ENCODE peak calls at places on chromosomes 1 and 21, in nine cellular contexts. One of them, this sample, is unnamed.

GRCh38 chr21:20875741-20876140 is 122.5 kb upstream of the NCAM2 start:
- DNase-seq in CD8-positive, alpha-beta T cell: no peak
- DNase-seq in prostate gland: no peak
- DNase-seq in ascending aorta: no peak
- DNase-seq in BJ: no peak
- DNase-seq in CD8-positive, alpha-beta memory T cell: no peak
- DNase-seq in heart right ventricle: no peak
- DNase-seq in colonic mucosa: no peak
- DNase-seq in psoas muscle: no peak
- DNase-seq in this sample: no peak

GRCh38 chr1:174775621-174776020 is 224.1 kb upstream of the CACYBP start:
- DNase-seq in CD8-positive, alpha-beta T cell: no peak
- DNase-seq in prostate gland: no peak
- DNase-seq in ascending aorta: no peak
- DNase-seq in BJ: peak; percentile 9
- DNase-seq in CD8-positive, alpha-beta memory T cell: no peak
- DNase-seq in heart right ventricle: no peak
- DNase-seq in colonic mucosa: no peak
- DNase-seq in psoas muscle: no peak
- DNase-seq in this sample: no peak

GRCh38 chr1:94731891-94732290 is 88.3 kb upstream of the SLC44A3 start:
- DNase-seq in CD8-positive, alpha-beta T cell: no peak
- DNase-seq in prostate gland: no peak
- DNase-seq in ascending aorta: no peak
- DNase-seq in BJ: no peak
- DNase-seq in CD8-positive, alpha-beta memory T cell: no peak
- DNase-seq in heart right ventricle: no peak
- DNase-seq in colonic mucosa: no peak
- DNase-seq in psoas muscle: no peak
- DNase-seq in this sample: no peak

GRCh38 chr1:67261646-67262045 is 46.0 kb upstream of the IL12RB2 start:
- DNase-seq in CD8-positive, alpha-beta T cell: peak; percentile 33
- DNase-seq in prostate gland: no peak
- DNase-seq in ascending aorta: no peak
- DNase-seq in BJ: no peak
- DNase-seq in CD8-positive, alpha-beta memory T cell: peak; percentile 56
- DNase-seq in heart right ventricle: no peak
- DNase-seq in colonic mucosa: no peak
- DNase-seq in psoas muscle: no peak
- DNase-seq in this sample: no peak

GRCh38 chr1:41629571-41629970 is 145.1 kb upstream of the EDN2 start:
- DNase-seq in CD8-positive, alpha-beta T cell: no peak
- DNase-seq in prostate gland: no peak
- DNase-seq in ascending aorta: no peak
- DNase-seq in BJ: no peak
- DNase-seq in CD8-positive, alpha-beta memory T cell: no peak
- DNase-seq in heart right ventricle: no peak
- DNase-seq in colonic mucosa: no peak
- DNase-seq in psoas muscle: no peak
- DNase-seq in this sample: no peak

GRCh38 chr1:162357681-162358266 is 18.9 kb downstream of the SPATA46 start:
- DNase-seq in CD8-positive, alpha-beta T cell: no peak
- DNase-seq in prostate gland: no peak
- DNase-seq in ascending aorta: no peak
- DNase-seq in BJ: no peak
- DNase-seq in CD8-positive, alpha-beta memory T cell: no peak
- DNase-seq in heart right ventricle: no peak
- DNase-seq in colonic mucosa: peak; percentile 57
- DNase-seq in psoas muscle: no peak
- DNase-seq in this sample: no peak

GRCh38 chr21:42526379-42526727 is 12.7 kb downstream of the SLC37A1 start:
- DNase-seq in CD8-positive, alpha-beta T cell: no peak
- DNase-seq in prostate gland: no peak
- DNase-seq in ascending aorta: no peak
- DNase-seq in BJ: no peak
- DNase-seq in CD8-positive, alpha-beta memory T cell: no peak
- DNase-seq in heart right ventricle: peak; percentile 64
- DNase-seq in colonic mucosa: peak; percentile 93
- DNase-seq in psoas muscle: no peak
- DNase-seq in this sample: peak; percentile 39

GRCh38 chr1:54791880-54792522 is 9.1 kb downstream of the TTC22 start:
- DNase-seq in CD8-positive, alpha-beta T cell: peak; percentile 24
- DNase-seq in prostate gland: no peak
- DNase-seq in ascending aorta: no peak
- DNase-seq in BJ: no peak
- DNase-seq in CD8-positive, alpha-beta memory T cell: no peak
- DNase-seq in heart right ventricle: no peak
- DNase-seq in colonic mucosa: peak; percentile 68
- DNase-seq in psoas muscle: no peak
- DNase-seq in this sample: no peak

GRCh38 chr1:180208264-180208663 is 21.8 kb upstream of the LHX4 start:
- DNase-seq in CD8-positive, alpha-beta T cell: no peak
- DNase-seq in prostate gland: no peak
- DNase-seq in ascending aorta: no peak
- DNase-seq in BJ: no peak
- DNase-seq in CD8-positive, alpha-beta memory T cell: no peak
- DNase-seq in heart right ventricle: no peak
- DNase-seq in colonic mucosa: no peak
- DNase-seq in psoas muscle: no peak
- DNase-seq in this sample: no peak

GRCh38 chr1:93842750-93843500 is 36.1 kb downstream of the DNTTIP2 start:
- DNase-seq in CD8-positive, alpha-beta T cell: no peak
- DNase-seq in prostate gland: no peak
- DNase-seq in ascending aorta: no peak
- DNase-seq in BJ: no peak
- DNase-seq in CD8-positive, alpha-beta memory T cell: no peak
- DNase-seq in heart right ventricle: no peak
- DNase-seq in colonic mucosa: no peak
- DNase-seq in psoas muscle: no peak
- DNase-seq in this sample: no peak

GRCh38 chr1:235864965-235865525 is 1.7 kb downstream of the LYST start:
- DNase-seq in CD8-positive, alpha-beta T cell: no peak
- DNase-seq in prostate gland: no peak
- DNase-seq in ascending aorta: no peak
- DNase-seq in BJ: no peak
- DNase-seq in CD8-positive, alpha-beta memory T cell: no peak
- DNase-seq in heart right ventricle: no peak
- DNase-seq in colonic mucosa: no peak
- DNase-seq in psoas muscle: no peak
- DNase-seq in this sample: no peak

GRCh38 chr1:214086945-214087344 is 99.2 kb downstream of the PROX1 start:
- DNase-seq in CD8-positive, alpha-beta T cell: no peak
- DNase-seq in prostate gland: no peak
- DNase-seq in ascending aorta: no peak
- DNase-seq in BJ: no peak
- DNase-seq in CD8-positive, alpha-beta memory T cell: no peak
- DNase-seq in heart right ventricle: no peak
- DNase-seq in colonic mucosa: no peak
- DNase-seq in psoas muscle: no peak
- DNase-seq in this sample: no peak
- H3K27me3 ChIP-seq in CD8-positive, alpha-beta T cell: no peaks in the 10 kb centered on the region
- H3K27me3 ChIP-seq in prostate gland: no peaks in the 10 kb centered on the region
- H3K27me3 ChIP-seq in ascending aorta: no peaks in the 10 kb centered on the region
- H3K27me3 ChIP-seq in BJ: no peaks in the 10 kb centered on the region
- H3K27me3 ChIP-seq in CD8-positive, alpha-beta memory T cell: no peaks in the 10 kb centered on the region
- H3K27me3 ChIP-seq in heart right ventricle: no peaks in the 10 kb centered on the region
- H3K27me3 ChIP-seq in colonic mucosa: no peaks in the 10 kb centered on the region
- H3K27me3 ChIP-seq in psoas muscle: no peaks in the 10 kb centered on the region
- H3K27me3 ChIP-seq in this sample: no peaks in the 10 kb centered on the region

GRCh38 chr1:110675060-110675791 is 486 bp upstream of the KCNA3 start:
- DNase-seq in CD8-positive, alpha-beta T cell: no peak
- DNase-seq in prostate gland: no peak
- DNase-seq in ascending aorta: no peak
- DNase-seq in BJ: no peak
- DNase-seq in CD8-positive, alpha-beta memory T cell: peak; percentile 7
- DNase-seq in heart right ventricle: peak; percentile 10
- DNase-seq in colonic mucosa: no peak
- DNase-seq in psoas muscle: no peak
- DNase-seq in this sample: no peak

GRCh38 chr1:110672753-110673108 is 2.0 kb downstream of the KCNA3 start:
- DNase-seq in CD8-positive, alpha-beta T cell: peak; percentile 47
- DNase-seq in prostate gland: no peak
- DNase-seq in ascending aorta: no peak
- DNase-seq in BJ: no peak
- DNase-seq in CD8-positive, alpha-beta memory T cell: peak; percentile 83
- DNase-seq in heart right ventricle: no peak
- DNase-seq in colonic mucosa: no peak
- DNase-seq in psoas muscle: no peak
- DNase-seq in this sample: no peak

GRCh38 chr1:110674337-110675059 is at the start of gene KCNA3:
- DNase-seq in CD8-positive, alpha-beta T cell: peak; percentile 73
- DNase-seq in prostate gland: no peak
- DNase-seq in ascending aorta: no peak
- DNase-seq in BJ: no peak
- DNase-seq in CD8-positive, alpha-beta memory T cell: peak; percentile 71
- DNase-seq in heart right ventricle: peak; percentile 38
- DNase-seq in colonic mucosa: peak; percentile 31
- DNase-seq in psoas muscle: peak; percentile 21
- DNase-seq in this sample: peak; percentile 19

GRCh38 chr1:110673197-110673701 is 1.5 kb downstream of the KCNA3 start:
- DNase-seq in CD8-positive, alpha-beta T cell: peak; percentile 29
- DNase-seq in prostate gland: no peak
- DNase-seq in ascending aorta: no peak
- DNase-seq in BJ: no peak
- DNase-seq in CD8-positive, alpha-beta memory T cell: no peak
- DNase-seq in heart right ventricle: no peak
- DNase-seq in colonic mucosa: no peak
- DNase-seq in psoas muscle: no peak
- DNase-seq in this sample: no peak

GRCh38 chr1:110673805-110674336 is 869 bp downstream of the KCNA3 start:
- DNase-seq in CD8-positive, alpha-beta T cell: no peak
- DNase-seq in prostate gland: no peak
- DNase-seq in ascending aorta: no peak
- DNase-seq in BJ: no peak
- DNase-seq in CD8-positive, alpha-beta memory T cell: peak; percentile 50
- DNase-seq in heart right ventricle: no peak
- DNase-seq in colonic mucosa: no peak
- DNase-seq in psoas muscle: no peak
- DNase-seq in this sample: no peak
- H3K27me3 ChIP-seq in CD8-positive, alpha-beta T cell: no peaks in the 10 kb centered on the region
- H3K27me3 ChIP-seq in prostate gland: peaks cover 24% of the 10 kb centered on the region
- H3K27me3 ChIP-seq in ascending aorta: peaks cover 25% of the 10 kb centered on the region
- H3K27me3 ChIP-seq in BJ: peaks cover 26% of the 10 kb centered on the region
- H3K27me3 ChIP-seq in CD8-positive, alpha-beta memory T cell: no peaks in the 10 kb centered on the region
- H3K27me3 ChIP-seq in heart right ventricle: peaks cover 74% of the 10 kb centered on the region
- H3K27me3 ChIP-seq in colonic mucosa: peaks cover 29% of the 10 kb centered on the region
- H3K27me3 ChIP-seq in psoas muscle: peaks cover 21% of the 10 kb centered on the region
- H3K27me3 ChIP-seq in this sample: peaks cover 92% of the 10 kb centered on the region

DNA sequence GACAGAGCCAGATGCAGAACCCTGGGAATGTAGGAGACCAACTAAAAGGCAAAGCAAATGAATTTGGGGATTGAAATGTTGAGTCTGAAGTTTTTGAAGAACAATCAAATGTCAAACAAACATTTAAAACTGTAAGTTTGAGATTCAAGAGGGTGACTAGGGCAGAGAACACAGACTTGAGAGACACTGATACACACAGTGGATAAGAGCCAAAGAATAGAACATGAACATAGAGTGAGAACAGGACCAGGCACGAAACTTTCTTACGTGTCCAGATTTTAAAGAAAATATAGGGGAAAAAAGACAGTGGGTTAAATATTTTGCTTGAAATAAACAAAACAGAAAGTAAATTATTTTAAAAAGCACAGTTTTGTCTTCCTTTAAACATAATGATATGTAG is 115.7 kb downstream of the DPYD start:
- DNase-seq in CD8-positive, alpha-beta T cell: no peak
- DNase-seq in prostate gland: no peak
- DNase-seq in ascending aorta: no peak
- DNase-seq in BJ: no peak
- DNase-seq in CD8-positive, alpha-beta memory T cell: no peak
- DNase-seq in heart right ventricle: no peak
- DNase-seq in colonic mucosa: no peak
- DNase-seq in psoas muscle: no peak
- DNase-seq in this sample: no peak
- H3K27me3 ChIP-seq in CD8-positive, alpha-beta T cell: no peaks in the 10 kb centered on the region
- H3K27me3 ChIP-seq in prostate gland: no peaks in the 10 kb centered on the region
- H3K27me3 ChIP-seq in ascending aorta: no peaks in the 10 kb centered on the region
- H3K27me3 ChIP-seq in BJ: no peaks in the 10 kb centered on the region
- H3K27me3 ChIP-seq in CD8-positive, alpha-beta memory T cell: no peaks in the 10 kb centered on the region
- H3K27me3 ChIP-seq in heart right ventricle: no peaks in the 10 kb centered on the region
- H3K27me3 ChIP-seq in colonic mucosa: no peaks in the 10 kb centered on the region
- H3K27me3 ChIP-seq in psoas muscle: no peaks in the 10 kb centered on the region
- H3K27me3 ChIP-seq in this sample: no peaks in the 10 kb centered on the region

GRCh38 chr1:37726191-37726590 is 33.9 kb downstream of the CDCA8 start:
- DNase-seq in CD8-positive, alpha-beta T cell: no peak
- DNase-seq in prostate gland: no peak
- DNase-seq in ascending aorta: no peak
- DNase-seq in BJ: no peak
- DNase-seq in CD8-positive, alpha-beta memory T cell: no peak
- DNase-seq in heart right ventricle: no peak
- DNase-seq in colonic mucosa: no peak
- DNase-seq in psoas muscle: no peak
- DNase-seq in this sample: no peak

GRCh38 chr1:37726746-37727145 is 34.4 kb downstream of the CDCA8 start:
- DNase-seq in CD8-positive, alpha-beta T cell: no peak
- DNase-seq in prostate gland: no peak
- DNase-seq in ascending aorta: no peak
- DNase-seq in BJ: no peak
- DNase-seq in CD8-positive, alpha-beta memory T cell: no peak
- DNase-seq in heart right ventricle: no peak
- DNase-seq in colonic mucosa: no peak
- DNase-seq in psoas muscle: no peak
- DNase-seq in this sample: no peak

GRCh38 chr1:37724575-37724974 is 32.3 kb downstream of the CDCA8 start:
- DNase-seq in CD8-positive, alpha-beta T cell: no peak
- DNase-seq in prostate gland: no peak
- DNase-seq in ascending aorta: no peak
- DNase-seq in BJ: no peak
- DNase-seq in CD8-positive, alpha-beta memory T cell: no peak
- DNase-seq in heart right ventricle: no peak
- DNase-seq in colonic mucosa: no peak
- DNase-seq in psoas muscle: no peak
- DNase-seq in this sample: no peak

GRCh38 chr1:37728416-37728815 is 36.1 kb downstream of the CDCA8 start:
- DNase-seq in CD8-positive, alpha-beta T cell: no peak
- DNase-seq in prostate gland: no peak
- DNase-seq in ascending aorta: no peak
- DNase-seq in BJ: no peak
- DNase-seq in CD8-positive, alpha-beta memory T cell: no peak
- DNase-seq in heart right ventricle: no peak
- DNase-seq in colonic mucosa: no peak
- DNase-seq in psoas muscle: no peak
- DNase-seq in this sample: no peak

DNA sequence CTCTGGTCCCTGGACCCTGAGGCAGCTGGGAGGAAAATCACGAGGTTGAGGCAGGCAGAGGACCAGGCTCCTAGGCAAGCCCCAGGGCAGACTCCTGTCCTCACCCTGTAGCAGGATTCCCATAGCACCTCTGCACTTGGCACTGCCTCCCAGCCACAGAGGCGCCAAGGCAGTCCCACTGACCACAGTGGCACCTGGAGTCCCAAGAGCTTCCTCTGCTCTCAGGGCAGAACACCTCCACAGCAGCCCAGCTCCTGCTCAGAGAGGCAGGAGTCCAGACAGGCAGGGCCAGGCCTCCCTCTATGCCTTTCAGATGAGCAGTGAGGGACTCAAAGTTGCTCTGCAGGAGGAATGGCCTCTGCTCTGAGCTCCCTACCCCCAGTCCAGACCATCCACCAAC is 34.9 kb downstream of the CDCA8 start:
- DNase-seq in CD8-positive, alpha-beta T cell: no peak
- DNase-seq in prostate gland: no peak
- DNase-seq in ascending aorta: no peak
- DNase-seq in BJ: no peak
- DNase-seq in CD8-positive, alpha-beta memory T cell: no peak
- DNase-seq in heart right ventricle: no peak
- DNase-seq in colonic mucosa: no peak
- DNase-seq in psoas muscle: no peak
- DNase-seq in this sample: no peak
- H3K27me3 ChIP-seq in CD8-positive, alpha-beta T cell: no peaks in the 10 kb centered on the region
- H3K27me3 ChIP-seq in prostate gland: no peaks in the 10 kb centered on the region
- H3K27me3 ChIP-seq in ascending aorta: no peaks in the 10 kb centered on the region
- H3K27me3 ChIP-seq in BJ: peaks cover 7% of the 10 kb centered on the region
- H3K27me3 ChIP-seq in CD8-positive, alpha-beta memory T cell: peaks cover 5% of the 10 kb centered on the region
- H3K27me3 ChIP-seq in heart right ventricle: peaks cover 69% of the 10 kb centered on the region
- H3K27me3 ChIP-seq in colonic mucosa: no peaks in the 10 kb centered on the region
- H3K27me3 ChIP-seq in psoas muscle: peaks cover 4% of the 10 kb centered on the region
- H3K27me3 ChIP-seq in this sample: peaks cover 78% of the 10 kb centered on the region

This sample was measured in left ventricle myocardium inferior.